ENCODE peak calls at places on chromosomes 3 and 15, in ten cellular contexts. G is amniotic stem cell; I is fibroblast of pulmonary artery; X is activated naive CD4-positive, alpha-beta T cell treated with anti-CD3 and anti-CD28 coated beads, Interleukin-2, amount 50 U/mL, for 16 hours; Z is stimulated activated CD8-positive, alpha-beta memory T cell treated with anti-CD3 and anti-CD28 coated beads, Interleukin-4, amount 100 ng/mL, for 24 hours; P is activated gamma-delta T cell treated with Interleukin-2 at 50 U/mL for 16 hours; C is left ventricle myocardium superior; V is lower lobe of right lung; S is iris pigment epithelial cell; J is tibial artery. R is an unnamed sample.

GRCh38 chr15:66653852-66654251 is 48.2 kb upstream of the SMAD6 start:
- DNase-seq in S (no peak), J (no peak), X (no peak), Z (no peak), C (no peak), G (no peak), I (no peak), P (no peak), V (no peak), R (no peak)

GRCh38 chr3:131602011-131602779 is 99.4 kb upstream of the MRPL3 start:
- DNase-seq in P (no peak), S (no peak), X (no peak), J (no peak), I (no peak), G (no peak), V (no peak), Z (no peak), C (no peak), R (no peak)

GRCh38 chr3:100004931-100005330 is 109.4 kb downstream of the FILIP1L start:
- DNase-seq in V (no peak), J (no peak), I (peak), X (no peak), P (no peak), S (no peak), C (no peak), Z (no peak), G (no peak), R (no peak)

GRCh38 chr3:56593455-56594158 is 36.6 kb downstream of the CCDC66 start:
- DNase-seq in P (peak), G (no peak), I (no peak), X (no peak), C (no peak), Z (no peak), S (no peak), V (no peak), J (no peak), R (no peak)

GRCh38 chr3:124084398-124084881 is 92.5 kb upstream of the ROPN1 start:
- DNase-seq in P (no peak), X (no peak), J (no peak), V (no peak), I (no peak), C (no peak), Z (no peak), G (no peak), S (no peak), R (no peak)

GRCh38 chr15:93121089-93121488 is 32.1 kb upstream of the RGMA start:
- DNase-seq in S (no peak), J (no peak), I (no peak), X (no peak), Z (no peak), G (no peak), V (no peak), P (no peak), C (no peak), R (no peak)

GRCh38 chr3:81349941-81350340 is 411.5 kb downstream of the GBE1 start:
- DNase-seq in S (no peak), Z (no peak), I (no peak), V (no peak), C (no peak), P (no peak), X (no peak), J (no peak), G (no peak), R (no peak)

GRCh38 chr15:74209997-74210573 is 7.5 kb upstream of the STRA6 start:
- DNase-seq in I (peak), V (no peak), X (no peak), S (peak), Z (no peak), J (no peak), G (no peak), C (no peak), P (no peak), R (no peak)

GRCh38 chr15:70419046-70419445 is 321.3 kb upstream of the TLE3 start:
- DNase-seq in C (no peak), S (no peak), I (no peak), X (no peak), Z (no peak), P (no peak), V (no peak), J (no peak), G (no peak), R (no peak)

GRCh38 chr15:56411122-56411749 is 46.0 kb downstream of the TEX9 start:
- DNase-seq in G (no peak), Z (no peak), S (peak), J (no peak), V (no peak), P (no peak), X (no peak), C (no peak), I (peak), R (no peak)

GRCh38 chr3:79497447-79498111 is 270.2 kb downstream of the ROBO1 start:
- DNase-seq in X (no peak), C (no peak), S (no peak), V (no peak), Z (no peak), P (no peak), I (peak), J (no peak), G (no peak), R (no peak)

GRCh38 chr3:31533169-31533870 is 595 bp downstream of the STT3B start:
- DNase-seq in S (peak), C (peak), J (peak), G (no peak), V (peak), I (peak), Z (peak), X (peak), P (peak), R (peak)

GRCh38 chr3:133887075-133887950 is 8.4 kb downstream of the RAB6B start:
- DNase-seq in J (no peak), S (no peak), V (peak), X (no peak), I (no peak), P (no peak), Z (no peak), C (no peak), G (no peak), R (no peak)

GRCh38 chr3:194961555-194961954 is 275.9 kb downstream of the FAM43A start:
- DNase-seq in C (no peak), X (no peak), S (no peak), G (no peak), I (no peak), V (no peak), J (no peak), Z (no peak), P (no peak), R (no peak)

GRCh38 chr3:54042259-54042823 is 80.0 kb upstream of the CACNA2D3 start:
- DNase-seq in C (no peak), V (no peak), P (no peak), S (no peak), J (no peak), X (no peak), G (no peak), I (no peak), Z (no peak), R (no peak)

GRCh38 chr3:89851974-89852621 is 744.7 kb downstream of the EPHA3 start:
- DNase-seq in P (no peak), G (no peak), C (peak), S (no peak), X (no peak), Z (no peak), I (peak), V (no peak), J (no peak), R (no peak)

GRCh38 chr3:134328147-134328591 is 46.1 kb downstream of the AMOTL2 start:
- DNase-seq in X (no peak), P (no peak), S (peak), I (peak), Z (no peak), V (no peak), J (no peak), G (peak), C (no peak), R (no peak)

GRCh38 chr3:45724919-45725318 is 35.7 kb downstream of the SACM1L start:
- DNase-seq in P (no peak), C (no peak), S (no peak), I (no peak), J (no peak), X (no peak), Z (no peak), V (no peak), G (no peak), R (no peak)

GRCh38 chr3:153974614-153975013 is 146.6 kb upstream of the ARHGEF26 start:
- DNase-seq in G (no peak), J (no peak), P (no peak), I (no peak), V (no peak), X (no peak), Z (no peak), C (no peak), S (no peak), R (no peak)

GRCh38 chr3:128859573-128860154 is 19.8 kb upstream of the ACAD9 start:
- DNase-seq in P (no peak), I (no peak), V (no peak), Z (no peak), G (no peak), C (no peak), S (no peak), J (no peak), X (no peak), R (no peak)

GRCh38 chr15:88684345-88684744 is 45.5 kb downstream of the ISG20 start:
- DNase-seq in X (no peak), G (no peak), C (no peak), S (no peak), I (no peak), J (no peak), V (no peak), Z (no peak), P (no peak), R (no peak)

GRCh38 chr3:105868450-105868744 is 415 bp downstream of the CBLB start:
- DNase-seq in J (peak), X (no peak), S (peak), I (peak), Z (peak), C (peak), G (peak), V (peak), P (peak), R (no peak)

GRCh38 chr3:156323466-156323865 is 203.1 kb downstream of the KCNAB1 start:
- DNase-seq in V (no peak), G (no peak), Z (no peak), C (no peak), S (peak), I (peak), X (no peak), J (no peak), P (no peak), R (no peak)